ENCODE peak calls at places on chromosomes 12 and 14, in six cellular contexts. One of them, this sample, is unnamed.
A peak's percentile ranks its signal among the peaks of the same experiment; 100 is the strongest.

GRCh38 chr14:61076531-61076930 is 95.5 kb downstream of the SLC38A6 start:
- DNase-seq in endothelial cell of umbilical vein: no peak
- DNase-seq in A549: no peak
- DNase-seq in K562: no peak
- DNase-seq in GM12878: no peak
- DNase-seq in HepG2: peak; percentile 37
- DNase-seq in this sample: no peak

GRCh38 chr12:128914908-128915563 is 61.8 kb downstream of the GLT1D1 start:
- DNase-seq in endothelial cell of umbilical vein: no peak
- DNase-seq in A549: no peak
- DNase-seq in K562: no peak
- DNase-seq in GM12878: peak; percentile 88
- DNase-seq in HepG2: no peak
- DNase-seq in this sample: peak; percentile 58

GRCh38 chr12:19893514-19893913 is 454.2 kb downstream of the AEBP2 start:
- DNase-seq in endothelial cell of umbilical vein: peak; percentile 31
- DNase-seq in A549: peak; percentile 32
- DNase-seq in K562: no peak
- DNase-seq in GM12878: no peak
- DNase-seq in HepG2: no peak
- DNase-seq in this sample: peak; percentile 38

GRCh38 chr14:70724944-70725343 is 83.2 kb downstream of the TTC9 start:
- DNase-seq in endothelial cell of umbilical vein: no peak
- DNase-seq in A549: no peak
- DNase-seq in K562: no peak
- DNase-seq in GM12878: no peak
- DNase-seq in HepG2: no peak
- DNase-seq in this sample: no peak

GRCh38 chr14:104346112-104346462 is 207.7 kb downstream of the KIF26A start:
- DNase-seq in endothelial cell of umbilical vein: no peak
- DNase-seq in A549: no peak
- DNase-seq in K562: no peak
- DNase-seq in GM12878: no peak
- DNase-seq in HepG2: no peak
- DNase-seq in this sample: no peak

GRCh38 chr12:75632452-75632851 is 121.0 kb upstream of the KRR1 start:
- DNase-seq in endothelial cell of umbilical vein: peak; percentile 72
- DNase-seq in A549: no peak
- DNase-seq in K562: no peak
- DNase-seq in GM12878: no peak
- DNase-seq in HepG2: no peak
- DNase-seq in this sample: no peak

GRCh38 chr12:124762791-124763593 is 100.7 kb downstream of the SCARB1 start:
- DNase-seq in endothelial cell of umbilical vein: no peak
- DNase-seq in A549: no peak
- DNase-seq in K562: no peak
- DNase-seq in GM12878: no peak
- DNase-seq in HepG2: no peak
- DNase-seq in this sample: no peak

GRCh38 chr12:69821441-69822204 is 3.4 kb upstream of the MYRFL start:
- DNase-seq in endothelial cell of umbilical vein: peak; percentile 91
- DNase-seq in A549: peak; percentile 33
- DNase-seq in K562: no peak
- DNase-seq in GM12878: no peak
- DNase-seq in HepG2: no peak
- DNase-seq in this sample: peak; percentile 39

GRCh38 chr12:27340971-27341370 is 8.3 kb downstream of the BMAL2 start:
- DNase-seq in endothelial cell of umbilical vein: no peak
- DNase-seq in A549: no peak
- DNase-seq in K562: no peak
- DNase-seq in GM12878: no peak
- DNase-seq in HepG2: no peak
- DNase-seq in this sample: no peak

GRCh38 chr12:46360908-46361666 is 11.5 kb downstream of the SLC38A2 start:
- DNase-seq in endothelial cell of umbilical vein: no peak
- DNase-seq in A549: no peak
- DNase-seq in K562: no peak
- DNase-seq in GM12878: no peak
- DNase-seq in HepG2: no peak
- DNase-seq in this sample: no peak

GRCh38 chr14:92254786-92255185 is 68.2 kb upstream of the SLC24A4 start:
- DNase-seq in endothelial cell of umbilical vein: peak; percentile 12
- DNase-seq in A549: no peak
- DNase-seq in K562: no peak
- DNase-seq in GM12878: no peak
- DNase-seq in HepG2: no peak
- DNase-seq in this sample: no peak

GRCh38 chr12:81222841-81223595 is 145.1 kb downstream of the ACSS3 start:
- DNase-seq in endothelial cell of umbilical vein: no peak
- DNase-seq in A549: no peak
- DNase-seq in K562: no peak
- DNase-seq in GM12878: no peak
- DNase-seq in HepG2: no peak
- DNase-seq in this sample: no peak

GRCh38 chr12:121939190-121939589 is 20.8 kb downstream of the CFAP251 start:
- DNase-seq in endothelial cell of umbilical vein: no peak
- DNase-seq in A549: no peak
- DNase-seq in K562: no peak
- DNase-seq in GM12878: peak; percentile 24
- DNase-seq in HepG2: no peak
- DNase-seq in this sample: no peak

GRCh38 chr14:89041245-89041585 is 216.8 kb downstream of the TTC8 start:
- DNase-seq in endothelial cell of umbilical vein: no peak
- DNase-seq in A549: no peak
- DNase-seq in K562: no peak
- DNase-seq in GM12878: no peak
- DNase-seq in HepG2: peak; percentile 93
- DNase-seq in this sample: no peak

GRCh38 chr14:36519431-36520321 is at the start of gene NKX2-1:
- DNase-seq in endothelial cell of umbilical vein: no peak
- DNase-seq in A549: peak; percentile 31
- DNase-seq in K562: no peak
- DNase-seq in GM12878: no peak
- DNase-seq in HepG2: no peak
- DNase-seq in this sample: peak; percentile 4

GRCh38 chr12:6118891-6119568 is 5.4 kb downstream of the VWF start:
- DNase-seq in endothelial cell of umbilical vein: peak; percentile 52
- DNase-seq in A549: no peak
- DNase-seq in K562: no peak
- DNase-seq in GM12878: no peak
- DNase-seq in HepG2: no peak
- DNase-seq in this sample: no peak

GRCh38 chr12:60539592-60539991 is 943.8 kb downstream of the SLC16A7 start:
- DNase-seq in endothelial cell of umbilical vein: no peak
- DNase-seq in A549: no peak
- DNase-seq in K562: no peak
- DNase-seq in GM12878: no peak
- DNase-seq in HepG2: no peak
- DNase-seq in this sample: no peak

GRCh38 chr12:24246921-24247320 is 297.5 kb upstream of the SOX5 start:
- DNase-seq in endothelial cell of umbilical vein: no peak
- DNase-seq in A549: no peak
- DNase-seq in K562: no peak
- DNase-seq in GM12878: no peak
- DNase-seq in HepG2: no peak
- DNase-seq in this sample: no peak

GRCh38 chr12:104505095-104505819 is 48.5 kb downstream of the CHST11 start:
- DNase-seq in endothelial cell of umbilical vein: peak; percentile 58
- DNase-seq in A549: no peak
- DNase-seq in K562: no peak
- DNase-seq in GM12878: peak; percentile 64
- DNase-seq in HepG2: no peak
- DNase-seq in this sample: no peak

GRCh38 chr12:124919646-124920352 is 5.3 kb upstream of the UBC start:
- DNase-seq in endothelial cell of umbilical vein: peak; percentile 43
- DNase-seq in A549: peak; percentile 67
- DNase-seq in K562: no peak
- DNase-seq in GM12878: peak; percentile 76
- DNase-seq in HepG2: no peak
- DNase-seq in this sample: peak; percentile 44

GRCh38 chr14:68341765-68342212 is 451.1 kb downstream of the ZFP36L1 start:
- DNase-seq in endothelial cell of umbilical vein: no peak
- DNase-seq in A549: no peak
- DNase-seq in K562: no peak
- DNase-seq in GM12878: peak; percentile 71
- DNase-seq in HepG2: no peak
- DNase-seq in this sample: no peak

GRCh38 chr14:49552630-49553029 is 33.5 kb downstream of the RPS29 start:
- DNase-seq in endothelial cell of umbilical vein: no peak
- DNase-seq in A549: no peak
- DNase-seq in K562: no peak
- DNase-seq in GM12878: no peak
- DNase-seq in HepG2: no peak
- DNase-seq in this sample: no peak

GRCh38 chr12:7642876-7643309 is 22.8 kb downstream of the APOBEC1 start:
- DNase-seq in endothelial cell of umbilical vein: peak; percentile 3
- DNase-seq in A549: peak; percentile 59
- DNase-seq in K562: no peak
- DNase-seq in GM12878: no peak
- DNase-seq in HepG2: peak; percentile 15
- DNase-seq in this sample: peak; percentile 57
- TF ChIP-seq MYC in endothelial cell of umbilical vein: no peak
- TF ChIP-seq MYC in A549: no peak
- TF ChIP-seq MYC in K562: no peak
- TF ChIP-seq MYC in GM12878: no peak
- TF ChIP-seq MYC in HepG2: no peak
- TF ChIP-seq MYC in this sample: no peak

DNA sequence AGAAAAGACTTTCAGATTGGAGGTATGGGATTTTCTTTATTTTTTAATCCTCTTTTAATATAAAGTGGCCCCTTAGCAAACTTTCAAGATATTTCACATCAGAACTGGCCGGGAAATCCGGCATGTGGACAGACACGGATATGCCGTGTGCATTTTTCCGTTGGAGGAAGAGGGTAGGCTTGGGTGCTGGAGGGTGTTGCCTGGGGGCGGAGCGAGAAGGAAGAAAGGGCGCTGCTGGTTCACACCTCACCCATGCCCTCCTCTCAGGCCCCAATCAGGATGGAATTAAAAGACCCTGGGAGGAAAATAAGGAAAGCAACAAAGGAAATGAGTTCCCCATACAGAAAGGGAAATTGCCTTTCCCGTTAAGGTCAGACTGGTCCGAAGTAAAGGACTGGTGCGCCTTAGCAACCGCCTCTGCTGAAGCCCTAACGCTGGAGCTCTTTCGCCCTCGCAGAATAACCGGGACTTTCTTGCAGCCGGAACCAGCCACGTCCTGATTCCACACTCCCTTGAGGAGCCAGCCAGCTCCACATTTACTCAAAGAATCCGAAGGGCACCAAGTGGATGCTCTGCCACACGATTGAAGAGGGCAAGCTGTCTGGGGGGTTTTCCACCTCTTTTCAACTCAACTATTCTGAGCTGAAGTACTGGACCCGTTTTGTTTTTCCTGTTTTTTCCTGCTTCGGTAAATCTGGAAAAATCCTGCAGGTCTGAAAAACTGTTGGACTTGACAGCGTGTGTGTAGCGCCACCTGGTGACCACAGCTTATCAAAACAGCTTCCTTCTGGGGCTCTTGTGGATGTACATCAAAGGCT is 37.8 kb upstream of the BCL2L14 start:
- DNase-seq in endothelial cell of umbilical vein: peak; percentile 91
- DNase-seq in A549: peak; percentile 90
- DNase-seq in K562: peak; percentile 70
- DNase-seq in GM12878: peak; percentile 66
- DNase-seq in HepG2: peak; percentile 72
- DNase-seq in this sample: peak; percentile 76
- TF ChIP-seq POLR2A in endothelial cell of umbilical vein: peak; percentile 52
- TF ChIP-seq POLR2A in A549: no peak
- TF ChIP-seq POLR2A in K562: no peak
- TF ChIP-seq POLR2A in GM12878: no peak
- TF ChIP-seq POLR2A in HepG2: no peak
- TF ChIP-seq POLR2A in this sample: no peak

GRCh38 chr12:98371419-98371818 is 144.0 kb upstream of the TMPO start:
- DNase-seq in endothelial cell of umbilical vein: peak; percentile 37
- DNase-seq in A549: no peak
- DNase-seq in K562: no peak
- DNase-seq in GM12878: no peak
- DNase-seq in HepG2: no peak
- DNase-seq in this sample: no peak

GRCh38 chr12:98373982-98374381 is 141.4 kb upstream of the TMPO start:
- DNase-seq in endothelial cell of umbilical vein: no peak
- DNase-seq in A549: peak; percentile 22
- DNase-seq in K562: no peak
- DNase-seq in GM12878: no peak
- DNase-seq in HepG2: no peak
- DNase-seq in this sample: peak; percentile 37

GRCh38 chr12:98372340-98373018 is 142.9 kb upstream of the TMPO start:
- DNase-seq in endothelial cell of umbilical vein: no peak
- DNase-seq in A549: no peak
- DNase-seq in K562: no peak
- DNase-seq in GM12878: no peak
- DNase-seq in HepG2: no peak
- DNase-seq in this sample: no peak

GRCh38 chr12:98370976-98371375 is 144.4 kb upstream of the TMPO start:
- DNase-seq in endothelial cell of umbilical vein: no peak
- DNase-seq in A549: no peak
- DNase-seq in K562: no peak
- DNase-seq in GM12878: no peak
- DNase-seq in HepG2: no peak
- DNase-seq in this sample: no peak

GRCh38 chr12:98373019-98373554 is 142.3 kb upstream of the TMPO start:
- DNase-seq in endothelial cell of umbilical vein: peak; percentile 61
- DNase-seq in A549: peak; percentile 61
- DNase-seq in K562: peak; percentile 26
- DNase-seq in GM12878: no peak
- DNase-seq in HepG2: peak; percentile 30
- DNase-seq in this sample: peak; percentile 66
- TF ChIP-seq MAX in endothelial cell of umbilical vein: no peak
- TF ChIP-seq MAX in A549: no peak
- TF ChIP-seq MAX in K562: no peak
- TF ChIP-seq MAX in GM12878: no peak
- TF ChIP-seq MAX in HepG2: no peak
- TF ChIP-seq MAX in this sample: no peak

GRCh38 chr12:51341259-51342007 is 5.0 kb downstream of the CELA1 start:
- DNase-seq in endothelial cell of umbilical vein: peak; percentile 81
- DNase-seq in A549: peak; percentile 78
- DNase-seq in K562: peak; percentile 71
- DNase-seq in GM12878: peak; percentile 65
- DNase-seq in HepG2: peak; percentile 47
- DNase-seq in this sample: peak; percentile 84
- TF ChIP-seq MYC in endothelial cell of umbilical vein: no peak
- TF ChIP-seq MYC in A549: no peak
- TF ChIP-seq MYC in K562: peak; percentile 6
- TF ChIP-seq MYC in GM12878: no peak
- TF ChIP-seq MYC in HepG2: no peak
- TF ChIP-seq MYC in this sample: no peak

GRCh38 chr12:55817352-55818139 is at the start of the genes ORMDL2 and SARNP:
- DNase-seq in endothelial cell of umbilical vein: peak; percentile 100
- DNase-seq in A549: peak; percentile 100
- DNase-seq in K562: peak; percentile 98
- DNase-seq in GM12878: peak; percentile 100
- DNase-seq in HepG2: peak; percentile 100
- DNase-seq in this sample: peak; percentile 100
- TF ChIP-seq POLR2A in endothelial cell of umbilical vein: peak; percentile 78
- TF ChIP-seq POLR2A in A549: peak; percentile 83
- TF ChIP-seq POLR2A in K562: peak; percentile 92
- TF ChIP-seq POLR2A in GM12878: peak; percentile 86
- TF ChIP-seq POLR2A in HepG2: peak; percentile 88
- TF ChIP-seq POLR2A in this sample: peak; percentile 75

GRCh38 chr14:86423212-86423611 is 893.3 kb downstream of the FLRT2 start:
- DNase-seq in endothelial cell of umbilical vein: no peak
- DNase-seq in A549: no peak
- DNase-seq in K562: no peak
- DNase-seq in GM12878: no peak
- DNase-seq in HepG2: no peak
- DNase-seq in this sample: no peak

GRCh38 chr14:86420131-86420530 is 890.2 kb downstream of the FLRT2 start:
- DNase-seq in endothelial cell of umbilical vein: no peak
- DNase-seq in A549: no peak
- DNase-seq in K562: no peak
- DNase-seq in GM12878: no peak
- DNase-seq in HepG2: no peak
- DNase-seq in this sample: no peak
- TF ChIP-seq MAX in endothelial cell of umbilical vein: no peak
- TF ChIP-seq MAX in A549: no peak
- TF ChIP-seq MAX in K562: no peak
- TF ChIP-seq MAX in GM12878: no peak
- TF ChIP-seq MAX in HepG2: no peak
- TF ChIP-seq MAX in this sample: no peak